ENCODE peak calls at places on chromosomes 11 and 22, in seven cellular contexts. U is CD8-positive, alpha-beta memory T cell; W is transverse colon; K is A549; Y is left lung; E is aorta; N is astrocyte. X is an unnamed sample.

GRCh38 chr11:68929135-68929534 is 25.4 kb downstream of the IGHMBP2 start:
- DNase-seq in U (no peak), W (no peak), K (no peak), Y (no peak), E (no peak), N (no peak), X (no peak)

GRCh38 chr22:32999039-32999861 is 58.9 kb downstream of the SYN3 start:
- DNase-seq in U (no peak), W (no peak), K (no peak), Y (no peak), E (no peak), N (no peak), X (no peak)

GRCh38 chr11:41498726-41499125 is 39.3 kb upstream of the LRRC4C start:
- DNase-seq in U (no peak), W (no peak), K (peak; percentile 7), Y (no peak), E (no peak), N (no peak), X (no peak)

GRCh38 chr22:30674482-30674881 is 6.8 kb upstream of the DUSP18 start:
- DNase-seq in U (no peak), W (no peak), K (no peak), Y (no peak), E (no peak), N (no peak), X (no peak)

GRCh38 chr11:57763568-57763967 is 2.0 kb downstream of the CTNND1 start:
- DNase-seq in U (no peak), W (no peak), K (no peak), Y (no peak), E (no peak), N (peak; percentile 42), X (no peak)

GRCh38 chr11:50275133-50275532 is 242.5 kb downstream of the OR4C45 start:
- DNase-seq in U (no peak), W (no peak), K (no peak), Y (no peak), E (no peak), N (no peak), X (no peak)

GRCh38 chr11:13135385-13136271 is 126.5 kb downstream of the RASSF10 start:
- DNase-seq in U (no peak), W (no peak), K (peak; percentile 24), Y (no peak), E (no peak), N (peak; percentile 97), X (no peak)

GRCh38 chr22:45905924-45906865 is 70.8 kb downstream of the WNT7B start:
- DNase-seq in U (no peak), W (no peak), K (no peak), Y (no peak), E (peak; percentile 67), N (peak; percentile 60), X (no peak)

GRCh38 chr11:14974723-14975587 is 2.8 kb upstream of the CALCA start:
- DNase-seq in U (no peak), W (peak; percentile 47), K (peak; percentile 64), Y (peak; percentile 58), E (peak; percentile 62), N (peak; percentile 11), X (no peak)

GRCh38 chr22:46422896-46423295 is 87.4 kb downstream of the TRMU start:
- DNase-seq in U (no peak), W (no peak), K (no peak), Y (no peak), E (no peak), N (peak; percentile 14), X (no peak)

GRCh38 chr11:93219440-93219839 is 21.6 kb upstream of the SLC36A4 start:
- DNase-seq in U (no peak), W (no peak), K (no peak), Y (no peak), E (no peak), N (no peak), X (no peak)

GRCh38 chr11:47731466-47731865 is 16.3 kb upstream of the AGBL2 start:
- DNase-seq in U (no peak), W (no peak), K (no peak), Y (no peak), E (no peak), N (no peak), X (no peak)

GRCh38 chr11:76947790-76948189 is 86.4 kb upstream of the B3GNT6 start:
- DNase-seq in U (no peak), W (no peak), K (no peak), Y (no peak), E (no peak), N (no peak), X (no peak)

GRCh38 chr11:443542-444199 is 1.9 kb upstream of the ANO9 start:
- DNase-seq in U (no peak), W (no peak), K (peak; percentile 57), Y (peak; percentile 50), E (peak; percentile 33), N (no peak), X (no peak)

GRCh38 chr11:441043-441417 is 781 bp downstream of the ANO9 start:
- DNase-seq in U (no peak), W (no peak), K (no peak), Y (peak; percentile 71), E (no peak), N (no peak), X (no peak)

GRCh38 chr11:440065-441042 is 1.5 kb downstream of the ANO9 start:
- DNase-seq in U (no peak), W (peak; percentile 66), K (peak; percentile 64), Y (peak; percentile 72), E (peak; percentile 59), N (no peak), X (no peak)

GRCh38 chr11:442611-443081 is 835 bp upstream of the ANO9 start:
- DNase-seq in U (no peak), W (no peak), K (no peak), Y (peak; percentile 73), E (peak; percentile 42), N (no peak), X (no peak)

DNA sequence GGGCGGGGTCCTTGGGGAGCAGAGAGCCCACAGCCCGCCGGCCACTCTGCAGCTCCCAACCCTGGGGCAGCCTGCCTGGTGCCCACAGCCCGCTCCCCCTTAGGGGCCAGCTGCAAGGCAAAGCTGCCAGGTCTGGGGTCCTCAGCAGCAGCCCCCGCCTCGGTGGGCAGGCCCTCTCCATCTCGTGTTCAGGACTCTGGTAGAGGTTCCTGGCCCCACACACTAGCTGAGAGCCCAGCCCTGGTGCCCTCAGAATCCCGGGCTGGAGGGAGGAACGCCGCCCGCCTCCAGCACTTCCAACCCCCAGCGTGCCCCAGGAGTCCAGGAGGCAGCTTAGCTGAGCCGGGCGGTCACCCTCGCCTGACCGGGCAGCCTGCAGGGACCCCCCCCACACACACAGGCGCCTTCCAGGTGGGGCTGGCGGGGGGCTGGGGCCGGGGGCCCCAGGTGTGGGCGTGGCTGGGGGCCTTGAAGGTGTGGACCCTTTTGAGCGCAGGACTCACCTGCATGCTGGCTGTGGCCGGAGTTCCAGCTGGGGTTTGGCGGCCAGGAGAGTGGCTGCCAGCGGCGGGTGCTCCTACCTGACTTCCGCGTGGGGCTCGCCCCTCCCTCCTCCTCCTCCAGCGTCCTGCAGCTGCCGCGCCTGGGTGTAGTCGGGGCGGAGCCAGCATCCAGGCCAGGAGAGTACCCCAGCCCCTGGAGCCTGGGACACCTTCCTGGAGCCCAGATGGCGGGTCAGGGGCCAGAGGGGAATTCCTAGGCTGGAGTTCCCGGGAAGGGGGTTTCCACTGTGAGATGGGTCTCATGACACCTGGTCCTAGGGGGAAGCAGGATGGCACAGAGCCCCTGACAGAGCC is at the start of gene ANO9:
- DNase-seq in U (peak; percentile 47), W (peak; percentile 87), K (no peak), Y (peak; percentile 90), E (peak; percentile 59), N (no peak), X (no peak)
- H3K4me3 ChIP-seq in U (peak within 1 kb of the TSS; percentile 50), W (peak within 1 kb of the TSS; percentile 54), K (no peak within 1 kb of the TSS), Y (peak within 1 kb of the TSS; percentile 39), E (no peak within 1 kb of the TSS), N (no peak within 1 kb of the TSS), X (no peak within 1 kb of the TSS)

GRCh38 chr11:34633990-34634725 is 13.3 kb downstream of the EHF start:
- DNase-seq in U (no peak), W (no peak), K (peak; percentile 60), Y (no peak), E (no peak), N (no peak), X (no peak)
- H3K27ac ChIP-seq in U (no peak overlapping the region), W (peak overlapping the region; percentile 85), K (peak overlapping the region; percentile 77), Y (peak overlapping the region; percentile 11), E (no peak overlapping the region), N (no peak overlapping the region), X (no peak overlapping the region)

DNA sequence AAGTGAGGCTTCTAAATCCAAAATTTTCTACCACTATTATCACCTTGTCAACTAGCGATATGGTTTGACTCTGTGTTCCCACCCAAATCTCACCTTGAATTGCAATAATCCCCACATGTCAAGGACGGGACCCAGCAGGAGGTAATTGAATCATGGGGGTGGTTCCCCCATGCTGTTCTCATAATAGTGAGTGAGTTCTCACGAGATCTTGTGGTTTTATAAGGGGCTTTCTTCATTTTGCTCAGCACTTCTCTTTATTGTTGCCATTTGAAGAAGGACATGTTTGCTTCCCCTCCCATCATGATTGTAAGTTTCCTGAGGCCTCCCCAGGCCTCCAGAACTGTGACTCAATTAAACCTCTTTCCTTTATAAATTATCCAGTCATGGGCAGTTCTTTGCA is 73.5 kb upstream of the ZC3H12C start:
- DNase-seq in U (no peak), W (no peak), K (no peak), Y (no peak), E (no peak), N (no peak), X (no peak)
- H3K4me3 ChIP-seq in U (no peak overlapping the region), W (no peak overlapping the region), K (no peak overlapping the region), Y (no peak overlapping the region), E (no peak overlapping the region), N (no peak overlapping the region), X (no peak overlapping the region)

GRCh38 chr11:33945481-33946268 is 53.8 kb upstream of the LMO2 start:
- DNase-seq in U (no peak), W (no peak), K (no peak), Y (no peak), E (no peak), N (no peak), X (no peak)

GRCh38 chr11:33941637-33942160 is 49.8 kb upstream of the LMO2 start:
- DNase-seq in U (no peak), W (no peak), K (no peak), Y (no peak), E (peak; percentile 56), N (peak; percentile 62), X (no peak)

GRCh38 chr11:33944345-33944692 is 52.4 kb upstream of the LMO2 start:
- DNase-seq in U (no peak), W (no peak), K (no peak), Y (no peak), E (no peak), N (no peak), X (no peak)

GRCh38 chr11:33944693-33945424 is 53.0 kb upstream of the LMO2 start:
- DNase-seq in U (no peak), W (no peak), K (no peak), Y (no peak), E (no peak), N (no peak), X (no peak)

DNA sequence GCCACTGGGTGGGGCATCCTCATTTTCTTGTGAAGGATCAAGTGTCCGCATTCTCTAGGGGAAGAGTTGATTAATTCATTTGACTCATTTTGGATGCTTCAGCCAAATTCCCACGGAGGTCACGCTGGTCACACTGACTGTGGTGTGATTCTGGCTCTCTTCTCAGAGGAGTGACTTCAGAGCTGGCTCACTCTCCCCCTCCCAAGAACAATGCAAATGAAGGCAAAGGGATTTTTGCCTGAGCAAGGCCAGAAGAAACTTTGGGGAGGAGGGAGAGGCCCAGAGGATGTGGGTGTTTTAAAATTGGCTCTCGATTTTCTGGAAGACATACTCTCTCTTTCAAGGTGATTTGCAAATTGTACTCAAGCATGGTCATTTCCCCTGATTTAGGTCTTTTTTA is 51.1 kb upstream of the LMO2 start:
- DNase-seq in U (no peak), W (no peak), K (no peak), Y (no peak), E (peak; percentile 79), N (peak; percentile 94), X (no peak)
- H3K27ac ChIP-seq in U (no peak overlapping the region), W (no peak overlapping the region), K (no peak overlapping the region), Y (no peak overlapping the region), E (no peak overlapping the region), N (peak overlapping the region; percentile 64), X (no peak overlapping the region)